ENCODE peak calls at places on chromosomes 16 and 17, in six cellular contexts. W is esophagus muscularis mucosa, I is ovary, S is A549, P is testis, L is transverse colon. A is an unnamed sample.
A peak's percentile ranks its signal among the peaks of the same experiment; 100 is the strongest.

GRCh38 chr17:80034977-80035686 is 540 bp downstream of the TBC1D16 start:
- DNase-seq in W (no peak), I (peak; percentile 29), S (no peak), P (no peak), L (peak; percentile 54), A (no peak)

GRCh38 chr17:44628234-44629188 is 27.8 kb upstream of the MEIOC start:
- DNase-seq in W (no peak), I (peak; percentile 24), S (no peak), P (peak; percentile 71), L (no peak), A (no peak)

GRCh38 chr16:4316732-4317461 is 1.0 kb downstream of the GLIS2 start:
- DNase-seq in W (no peak), I (no peak), S (no peak), P (no peak), L (peak; percentile 30), A (peak; percentile 89)

GRCh38 chr17:82333279-82334171 is at the start of gene SECTM1:
- DNase-seq in W (no peak), I (peak; percentile 65), S (no peak), P (peak; percentile 71), L (peak; percentile 70), A (peak; percentile 97)

GRCh38 chr17:49859991-49860953 is 12.4 kb upstream of the TAC4 start:
- DNase-seq in W (no peak), I (no peak), S (no peak), P (no peak), L (peak; percentile 14), A (no peak)

GRCh38 chr17:27741971-27742370 is 58.4 kb downstream of the NOS2 start:
- DNase-seq in W (peak; percentile 57), I (no peak), S (no peak), P (no peak), L (no peak), A (no peak)

GRCh38 chr17:67629963-67630320 is 87.8 kb upstream of the NOL11 start:
- DNase-seq in W (no peak), I (no peak), S (no peak), P (no peak), L (no peak), A (no peak)

GRCh38 chr17:954431-955164 is 25.0 kb downstream of the NXN start:
- DNase-seq in W (no peak), I (no peak), S (peak; percentile 87), P (no peak), L (no peak), A (no peak)

GRCh38 chr17:69268442-69269068 is 39.9 kb upstream of the ABCA10 start:
- DNase-seq in W (no peak), I (no peak), S (no peak), P (no peak), L (no peak), A (no peak)

GRCh38 chr17:4881761-4882555 is 17.4 kb upstream of the C17orf107 start:
- DNase-seq in W (no peak), I (peak; percentile 67), S (peak; percentile 71), P (peak; percentile 84), L (peak; percentile 80), A (no peak)

GRCh38 chr16:9906218-9906617 is 276.0 kb downstream of the GRIN2A start:
- DNase-seq in W (peak; percentile 57), I (no peak), S (no peak), P (no peak), L (no peak), A (no peak)

GRCh38 chr17:44775838-44776621 is 17.2 kb downstream of the ADAM11 start:
- DNase-seq in W (no peak), I (no peak), S (peak; percentile 73), P (peak; percentile 38), L (no peak), A (peak; percentile 34)

GRCh38 chr16:17343729-17344128 is 127.0 kb downstream of the XYLT1 start:
- DNase-seq in W (no peak), I (no peak), S (no peak), P (no peak), L (no peak), A (no peak)

GRCh38 chr17:41647038-41647813 is 22.9 kb upstream of the KRT17 start:
- DNase-seq in W (no peak), I (no peak), S (peak; percentile 56), P (no peak), L (no peak), A (no peak)

GRCh38 chr17:69596141-69596540 is 181.6 kb downstream of the MAP2K6 start:
- DNase-seq in W (no peak), I (no peak), S (no peak), P (no peak), L (no peak), A (no peak)

GRCh38 chr17:42122371-42123303 is at the start of gene HSPB9:
- DNase-seq in W (no peak), I (peak; percentile 69), S (no peak), P (no peak), L (peak; percentile 86), A (no peak)

GRCh38 chr16:85639529-85640253 is 26.6 kb downstream of the GSE1 start:
- DNase-seq in W (no peak), I (no peak), S (no peak), P (peak; percentile 87), L (no peak), A (peak; percentile 39)

GRCh38 chr17:72184805-72185204 is 64.0 kb downstream of the SOX9 start:
- DNase-seq in W (no peak), I (no peak), S (no peak), P (no peak), L (no peak), A (no peak)

GRCh38 chr17:7858487-7858832 is 657 bp downstream of the CYB5D1 start:
- DNase-seq in W (no peak), I (peak; percentile 39), S (peak; percentile 69), P (peak; percentile 57), L (peak; percentile 53), A (no peak)

GRCh38 chr16:57606847-57607501 is 21.5 kb upstream of the ADGRG1 start:
- DNase-seq in W (no peak), I (no peak), S (no peak), P (no peak), L (peak; percentile 51), A (no peak)

GRCh38 chr17:16287563-16288027 is 65.7 kb downstream of the CENPV start:
- DNase-seq in W (no peak), I (no peak), S (no peak), P (no peak), L (peak; percentile 40), A (no peak)

GRCh38 chr17:69609495-69610315 is 195.2 kb downstream of the MAP2K6 start:
- DNase-seq in W (no peak), I (no peak), S (no peak), P (peak; percentile 28), L (no peak), A (no peak)

GRCh38 chr16:80123189-80123588 is 417.6 kb upstream of the DYNLRB2 start:
- DNase-seq in W (peak; percentile 90), I (no peak), S (no peak), P (no peak), L (no peak), A (no peak)

GRCh38 chr16:4266372-4266771 is 6.5 kb downstream of the TFAP4 start:
- DNase-seq in W (no peak), I (no peak), S (peak; percentile 61), P (peak; percentile 59), L (no peak), A (no peak)

GRCh38 chr17:951388-952132 is 28.0 kb downstream of the NXN start:
- DNase-seq in W (no peak), I (no peak), S (peak; percentile 90), P (no peak), L (peak; percentile 40), A (no peak)

DNA sequence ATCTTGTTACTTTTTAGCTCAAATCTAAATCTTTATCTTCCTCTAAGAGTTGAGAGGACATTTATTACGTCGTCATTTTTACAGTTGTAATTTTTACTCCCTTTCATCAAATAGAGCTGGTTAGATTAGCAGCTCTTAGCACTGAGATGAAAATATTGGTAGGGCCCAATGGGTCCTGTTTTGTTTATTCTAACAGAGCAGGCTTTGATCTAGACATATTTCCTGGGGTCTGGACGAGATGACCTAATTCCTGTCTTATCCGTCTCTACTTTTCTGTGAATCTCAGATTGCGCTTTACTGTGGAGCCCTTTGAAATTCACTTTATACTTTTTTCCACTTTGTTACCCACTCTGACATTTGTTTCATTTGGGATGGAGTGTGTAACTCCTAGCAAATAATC is 18.6 kb downstream of the SALL1 start:
- DNase-seq in W (no peak), I (no peak), S (no peak), P (no peak), L (no peak), A (no peak)
- TF ChIP-seq CTCF in W (no peak), I (no peak), S (no peak), P (no peak), L (no peak), A (no peak)

DNA sequence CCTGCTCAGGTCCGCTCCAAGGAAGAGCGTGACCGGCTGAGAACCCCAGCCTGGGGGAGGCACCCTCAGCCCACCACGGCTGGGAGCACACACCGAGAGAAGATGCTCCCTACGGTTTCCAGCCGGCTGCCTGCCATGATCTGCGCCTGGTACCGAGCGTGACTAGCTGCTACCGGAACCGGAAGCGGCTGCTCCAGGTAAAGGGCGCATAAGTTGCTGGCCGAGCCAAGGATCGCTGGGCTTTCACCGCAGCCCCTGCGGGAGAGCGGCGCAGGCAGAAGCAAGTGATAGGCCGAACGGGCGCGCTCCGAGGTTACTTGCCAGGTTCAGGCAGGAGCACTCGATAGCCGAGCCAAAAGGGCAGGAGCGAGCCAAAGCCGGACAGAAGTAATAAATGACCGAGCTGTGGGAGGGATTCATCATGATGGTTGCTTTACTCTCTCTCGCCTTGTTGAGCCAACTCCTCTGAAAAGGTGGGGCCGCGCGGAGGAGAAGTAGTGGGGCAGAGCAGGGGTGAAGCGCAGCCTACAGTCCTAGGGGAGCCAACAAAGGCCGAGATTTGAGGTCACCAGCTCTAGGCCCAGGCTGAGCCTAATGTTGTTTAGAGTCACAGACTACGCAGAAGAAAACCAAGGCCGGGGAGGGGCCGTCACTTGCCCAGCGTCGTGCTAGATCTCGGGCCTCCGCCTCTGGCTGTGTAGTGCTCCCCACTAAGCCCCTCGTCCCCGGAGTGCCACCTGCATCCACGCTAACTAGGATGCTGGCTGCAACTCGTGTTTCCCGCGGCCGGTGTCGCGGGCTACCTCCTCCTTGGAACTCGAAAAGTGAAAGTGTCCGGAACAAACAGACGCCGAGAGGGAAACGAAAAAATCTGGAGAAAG is at the start of gene MRPS23:
- DNase-seq in W (peak; percentile 99), I (peak; percentile 99), S (peak; percentile 91), P (peak; percentile 99), L (peak; percentile 98), A (peak; percentile 99)
- TF ChIP-seq POLR2A in W (peak; percentile 64), I (peak; percentile 93), S (peak; percentile 84), P (peak; percentile 29), L (peak; percentile 85), A (no peak)

DNA sequence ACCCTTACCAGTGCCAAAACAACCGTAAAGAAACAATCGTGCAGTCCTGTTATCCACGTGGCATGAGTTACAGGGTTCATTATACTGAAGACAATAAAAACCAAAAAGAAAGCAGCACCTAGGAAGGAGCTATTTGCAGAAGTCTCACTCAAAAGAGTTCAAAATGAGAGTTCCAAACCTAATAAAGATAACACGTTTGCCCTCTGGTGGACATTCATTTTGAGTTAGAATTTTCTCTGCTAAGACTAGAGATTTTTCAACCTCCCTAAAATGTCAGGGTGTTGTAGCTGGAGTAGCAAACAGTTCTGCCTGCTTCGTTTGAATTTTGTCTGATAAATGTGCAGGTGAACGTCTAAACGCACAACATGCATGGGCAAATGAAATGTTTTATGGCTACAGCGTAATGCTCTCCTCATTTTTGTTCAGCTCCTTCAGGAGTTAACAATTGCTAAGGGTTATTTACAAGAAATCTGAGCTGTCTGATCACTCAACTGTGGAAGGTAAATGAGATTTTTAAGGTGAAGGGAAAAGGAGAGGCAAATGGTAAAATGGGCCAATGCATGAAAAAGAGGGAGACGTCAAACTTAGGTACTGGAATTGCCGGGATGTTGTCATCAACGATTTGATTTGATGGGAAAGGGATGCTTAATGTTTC is 1067.9 kb upstream of the EEF2KMT start:
- DNase-seq in W (no peak), I (no peak), S (no peak), P (no peak), L (no peak), A (no peak)
- TF ChIP-seq CTCF in W (no peak), I (no peak), S (no peak), P (no peak), L (no peak), A (no peak)

GRCh38 chr16:2151188-2152091 is 3.0 kb downstream of the RAB26 start:
- DNase-seq in W (no peak), I (no peak), S (no peak), P (no peak), L (no peak), A (no peak)
- TF ChIP-seq POLR2A in W (no peak), I (no peak), S (peak; percentile 5), P (no peak), L (no peak), A (no peak)

A was measured in lower leg skin.